ENCODE peak calls at places on chromosomes 16 and 17, in six cellular contexts. S is left cardiac atrium, L is memory B cell, C is A549, O is sciatic nerve, E is aorta. J is an unnamed sample.

GRCh38 chr17:37359682-37360188 is 16.1 kb upstream of the C17orf78 start:
- ATAC-seq in E (peak), S (no peak), O (no peak), C (peak), L (no peak), J (no peak)

GRCh38 chr17:37188157-37188556 is 187.6 kb upstream of the C17orf78 start:
- ATAC-seq in S (no peak), C (no peak), L (no peak), E (no peak), O (no peak), J (no peak)

GRCh38 chr16:66516172-66516807 is 33.6 kb downstream of the TK2 start:
- ATAC-seq in L (no peak), S (no peak), O (no peak), E (no peak), C (no peak), J (no peak)

GRCh38 chr17:21689604-21690003 is 2.7 kb upstream of the KCNJ18 start:
- ATAC-seq in O (peak), E (peak), C (peak), L (no peak), S (peak), J (peak)

GRCh38 chr16:86819523-86819887 is 241.2 kb downstream of the FOXL1 start:
- ATAC-seq in C (peak), S (peak), L (no peak), E (no peak), O (no peak), J (peak)

GRCh38 chr17:6780886-6781285 is 4.9 kb downstream of the FBXO39 start:
- ATAC-seq in C (no peak), L (no peak), O (no peak), E (no peak), S (no peak), J (no peak)

GRCh38 chr17:80443498-80443897 is 28.5 kb downstream of the ENDOV start:
- ATAC-seq in E (no peak), S (no peak), C (no peak), O (no peak), L (no peak), J (no peak)

GRCh38 chr17:40554646-40555295 is 10.5 kb downstream of the CCR7 start:
- ATAC-seq in S (no peak), L (no peak), E (no peak), O (no peak), C (no peak), J (no peak)

GRCh38 chr17:57354669-57355068 is 98.3 kb downstream of the MSI2 start:
- ATAC-seq in C (no peak), L (no peak), E (no peak), S (no peak), O (no peak), J (no peak)

GRCh38 chr16:1538804-1539520 is 5.5 kb downstream of the TMEM204 start:
- ATAC-seq in O (no peak), S (no peak), C (no peak), E (no peak), L (peak), J (peak)

GRCh38 chr16:57100445-57100844 is 8.1 kb downstream of the CPNE2 start:
- ATAC-seq in E (no peak), S (no peak), L (no peak), C (no peak), O (no peak), J (no peak)

GRCh38 chr17:35079547-35079946 is 16.0 kb upstream of the RFFL start:
- ATAC-seq in C (peak), E (no peak), S (no peak), L (no peak), O (no peak), J (no peak)

GRCh38 chr16:47026947-47027346 is 53.5 kb upstream of the DNAJA2 start:
- ATAC-seq in L (no peak), C (no peak), O (no peak), E (no peak), S (no peak), J (no peak)

GRCh38 chr16:12147681-12148479 is 171.3 kb downstream of the SNX29 start:
- ATAC-seq in L (no peak), S (peak), E (no peak), O (no peak), C (no peak), J (no peak)

GRCh38 chr16:35141303-35141702 is 1681.9 kb downstream of the TP53TG3F start:
- ATAC-seq in S (no peak), E (no peak), O (no peak), L (no peak), C (no peak), J (no peak)

GRCh38 chr17:35002876-35003551 is 22.7 kb downstream of the LIG3 start:
- ATAC-seq in E (no peak), L (no peak), S (peak), O (no peak), C (no peak), J (peak)

GRCh38 chr16:24758373-24758772 is 28.9 kb downstream of the TNRC6A start:
- ATAC-seq in L (no peak), O (no peak), S (no peak), C (no peak), E (no peak), J (no peak)

GRCh38 chr16:85171809-85172464 is 59.7 kb upstream of the CIBAR2 start:
- ATAC-seq in E (no peak), C (no peak), L (no peak), S (peak), O (no peak), J (peak)

GRCh38 chr16:8632675-8633182 is 11.2 kb downstream of the METTL22 start:
- ATAC-seq in S (peak), O (peak), E (peak), L (peak), C (no peak), J (no peak)

GRCh38 chr17:56817066-56817465 is 16.7 kb downstream of the C17orf67 start:
- ATAC-seq in L (no peak), O (no peak), C (no peak), E (no peak), S (no peak), J (no peak)

GRCh38 chr17:34596897-34597296 is 17.5 kb downstream of the TMEM132E start:
- ATAC-seq in O (no peak), S (no peak), C (no peak), L (no peak), E (no peak), J (no peak)

GRCh38 chr17:66347661-66348604 is 45.5 kb downstream of the PRKCA start:
- ATAC-seq in L (no peak), C (no peak), E (no peak), O (no peak), S (no peak), J (peak)

GRCh38 chr17:12055889-12056288 is 35.2 kb downstream of the MAP2K4 start:
- ATAC-seq in O (no peak), L (no peak), C (no peak), E (no peak), S (no peak), J (no peak)

GRCh38 chr17:30433514-30433913 is 43.7 kb upstream of the GOSR1 start:
- ATAC-seq in L (no peak), E (no peak), C (peak), O (no peak), S (peak), J (peak)

GRCh38 chr17:10743316-10744009 is 13.6 kb upstream of the TMEM220 start:
- ATAC-seq in S (peak), L (no peak), E (peak), C (no peak), O (peak), J (no peak)

GRCh38 chr16:89575247-89576172 is at the start of gene CPNE7:
- ATAC-seq in C (peak), O (peak), L (peak), S (peak), E (no peak), J (no peak)

GRCh38 chr16:85395913-85396878 is 216.9 kb upstream of the GSE1 start:
- ATAC-seq in L (no peak), S (peak), O (peak), E (peak), C (no peak), J (peak)

GRCh38 chr17:29172589-29172988 is 7.6 kb downstream of the MYO18A start:
- ATAC-seq in L (no peak), E (no peak), C (no peak), S (no peak), O (no peak), J (no peak)

GRCh38 chr16:71440669-71441347 is 1.0 kb downstream of the TLE7 start:
- ATAC-seq in E (no peak), O (no peak), S (no peak), L (no peak), C (no peak), J (no peak)

GRCh38 chr17:68020451-68020779 is 15.1 kb upstream of the KPNA2 start:
- ATAC-seq in C (peak), S (peak), E (no peak), O (no peak), L (no peak), J (peak)

GRCh38 chr16:30115238-30115637 is 1.9 kb upstream of the GDPD3 start:
- ATAC-seq in S (no peak), C (no peak), O (no peak), E (no peak), L (peak), J (no peak)

GRCh38 chr17:21676281-21677111 is 15.8 kb upstream of the KCNJ18 start:
- ATAC-seq in S (no peak), C (no peak), O (no peak), L (no peak), E (peak), J (no peak)

GRCh38 chr16:81165411-81166097 is 69.4 kb upstream of the GCSH start:
- ATAC-seq in C (peak), E (no peak), L (no peak), S (no peak), O (no peak), J (no peak)

J was measured in SK-N-SH treated with all-trans-retinoic acid at 6 μM for 48 hours.